ENCODE peak calls at places on chromosomes 2 and 18, in eight cellular contexts. One of them, this sample, is unnamed.

GRCh38 chr2:128362889-128363228 is 44.2 kb upstream of the HS6ST1 start:
- DNase-seq in HFF-Myc: peak
- DNase-seq in fibroblast of mammary gland: peak
- DNase-seq in AG04450: peak
- DNase-seq in pancreas: no peak
- DNase-seq in H9: peak
- DNase-seq in IMR-90: peak
- DNase-seq in right lobe of liver: no peak
- DNase-seq in this sample: no peak

GRCh38 chr2:160472839-160473251 is 20.8 kb downstream of the RBMS1 start:
- DNase-seq in HFF-Myc: peak
- DNase-seq in fibroblast of mammary gland: peak
- DNase-seq in AG04450: peak
- DNase-seq in pancreas: no peak
- DNase-seq in H9: no peak
- DNase-seq in IMR-90: peak
- DNase-seq in right lobe of liver: no peak
- DNase-seq in this sample: no peak

GRCh38 chr18:76720683-76721082 is 101.7 kb upstream of the ZNF236 start:
- DNase-seq in HFF-Myc: no peak
- DNase-seq in fibroblast of mammary gland: peak
- DNase-seq in AG04450: no peak
- DNase-seq in pancreas: no peak
- DNase-seq in H9: no peak
- DNase-seq in IMR-90: no peak
- DNase-seq in right lobe of liver: no peak
- DNase-seq in this sample: no peak

GRCh38 chr2:8408560-8409460 is 273.0 kb upstream of the ID2 start:
- DNase-seq in HFF-Myc: no peak
- DNase-seq in fibroblast of mammary gland: no peak
- DNase-seq in AG04450: no peak
- DNase-seq in pancreas: no peak
- DNase-seq in H9: no peak
- DNase-seq in IMR-90: no peak
- DNase-seq in right lobe of liver: no peak
- DNase-seq in this sample: peak

GRCh38 chr2:128666596-128666995 is 347.9 kb upstream of the HS6ST1 start:
- DNase-seq in HFF-Myc: no peak
- DNase-seq in fibroblast of mammary gland: no peak
- DNase-seq in AG04450: no peak
- DNase-seq in pancreas: no peak
- DNase-seq in H9: no peak
- DNase-seq in IMR-90: no peak
- DNase-seq in right lobe of liver: no peak
- DNase-seq in this sample: no peak

GRCh38 chr2:210250577-210250976 is 25.3 kb upstream of the ACADL start:
- DNase-seq in HFF-Myc: no peak
- DNase-seq in fibroblast of mammary gland: no peak
- DNase-seq in AG04450: no peak
- DNase-seq in pancreas: no peak
- DNase-seq in H9: no peak
- DNase-seq in IMR-90: no peak
- DNase-seq in right lobe of liver: no peak
- DNase-seq in this sample: no peak

GRCh38 chr2:233851169-233851568 is 3.2 kb downstream of the HJURP start:
- DNase-seq in HFF-Myc: no peak
- DNase-seq in fibroblast of mammary gland: no peak
- DNase-seq in AG04450: no peak
- DNase-seq in pancreas: no peak
- DNase-seq in H9: no peak
- DNase-seq in IMR-90: no peak
- DNase-seq in right lobe of liver: no peak
- DNase-seq in this sample: no peak

GRCh38 chr2:109000654-109001600 is 11.9 kb upstream of the EDAR start:
- DNase-seq in HFF-Myc: no peak
- DNase-seq in fibroblast of mammary gland: no peak
- DNase-seq in AG04450: no peak
- DNase-seq in pancreas: no peak
- DNase-seq in H9: no peak
- DNase-seq in IMR-90: no peak
- DNase-seq in right lobe of liver: no peak
- DNase-seq in this sample: no peak

GRCh38 chr18:58047556-58047882 is 3.5 kb downstream of the NEDD4L start:
- DNase-seq in HFF-Myc: no peak
- DNase-seq in fibroblast of mammary gland: no peak
- DNase-seq in AG04450: no peak
- DNase-seq in pancreas: no peak
- DNase-seq in H9: no peak
- DNase-seq in IMR-90: no peak
- DNase-seq in right lobe of liver: no peak
- DNase-seq in this sample: no peak

GRCh38 chr18:58045265-58046086 is 1.4 kb downstream of the NEDD4L start:
- DNase-seq in HFF-Myc: no peak
- DNase-seq in fibroblast of mammary gland: no peak
- DNase-seq in AG04450: no peak
- DNase-seq in pancreas: peak
- DNase-seq in H9: peak
- DNase-seq in IMR-90: peak
- DNase-seq in right lobe of liver: peak
- DNase-seq in this sample: peak

GRCh38 chr18:58046087-58046793 is 2.2 kb downstream of the NEDD4L start:
- DNase-seq in HFF-Myc: no peak
- DNase-seq in fibroblast of mammary gland: no peak
- DNase-seq in AG04450: no peak
- DNase-seq in pancreas: no peak
- DNase-seq in H9: no peak
- DNase-seq in IMR-90: no peak
- DNase-seq in right lobe of liver: no peak
- DNase-seq in this sample: no peak

GRCh38 chr18:58048243-58048642 is 4.2 kb downstream of the NEDD4L start:
- DNase-seq in HFF-Myc: no peak
- DNase-seq in fibroblast of mammary gland: no peak
- DNase-seq in AG04450: no peak
- DNase-seq in pancreas: no peak
- DNase-seq in H9: no peak
- DNase-seq in IMR-90: peak
- DNase-seq in right lobe of liver: no peak
- DNase-seq in this sample: no peak

DNA sequence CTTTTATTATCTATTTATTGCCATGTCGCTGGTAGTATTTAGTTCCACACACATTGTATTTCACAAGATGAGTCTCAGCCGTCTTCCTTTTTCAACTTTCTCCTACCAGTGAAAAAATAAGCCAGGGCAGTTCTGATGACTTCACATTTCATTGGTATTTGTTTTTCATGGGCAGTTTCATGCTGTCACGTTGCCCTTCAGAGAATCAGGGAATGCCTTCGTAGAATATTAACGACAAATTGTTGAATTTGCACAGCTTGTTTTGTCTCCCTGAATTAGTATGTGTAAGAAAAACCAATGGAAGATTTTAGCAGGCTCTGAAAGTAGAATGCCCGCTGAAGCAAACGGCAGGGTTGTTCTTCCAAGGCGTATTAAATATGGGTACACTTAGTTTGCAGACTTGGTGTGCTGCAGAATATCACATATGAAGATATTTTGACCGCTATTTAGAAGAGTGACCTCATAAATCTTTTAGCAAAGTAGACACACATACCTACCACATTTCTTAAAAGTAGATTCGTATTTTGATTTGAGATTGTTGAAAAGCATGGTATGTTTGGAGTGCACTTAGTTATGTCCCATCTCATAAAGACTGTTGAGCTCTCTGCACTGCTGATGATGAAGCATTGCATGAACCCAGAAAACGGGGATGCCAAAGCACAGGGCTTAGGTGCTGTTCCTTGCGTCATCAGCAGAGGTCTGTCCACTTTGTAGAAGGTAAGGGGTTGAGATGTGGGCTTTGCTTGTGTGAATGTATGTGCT is 2.9 kb downstream of the NEDD4L start:
- DNase-seq in HFF-Myc: no peak
- DNase-seq in fibroblast of mammary gland: no peak
- DNase-seq in AG04450: no peak
- DNase-seq in pancreas: no peak
- DNase-seq in H9: no peak
- DNase-seq in IMR-90: no peak
- DNase-seq in right lobe of liver: no peak
- DNase-seq in this sample: no peak
- TF ChIP-seq CTCF in HFF-Myc: no peak
- TF ChIP-seq CTCF in fibroblast of mammary gland: no peak
- TF ChIP-seq CTCF in AG04450: no peak
- TF ChIP-seq CTCF in pancreas: no peak
- TF ChIP-seq CTCF in H9: peak
- TF ChIP-seq CTCF in IMR-90: no peak
- TF ChIP-seq CTCF in right lobe of liver: no peak
- TF ChIP-seq CTCF in this sample: no peak

GRCh38 chr2:86622878-86623548 is 652 bp downstream of the RNF103 start:
- DNase-seq in HFF-Myc: no peak
- DNase-seq in fibroblast of mammary gland: no peak
- DNase-seq in AG04450: no peak
- DNase-seq in pancreas: peak
- DNase-seq in H9: no peak
- DNase-seq in IMR-90: no peak
- DNase-seq in right lobe of liver: peak
- DNase-seq in this sample: peak

GRCh38 chr2:86623549-86624547 is at the start of gene RNF103:
- DNase-seq in HFF-Myc: peak
- DNase-seq in fibroblast of mammary gland: peak
- DNase-seq in AG04450: peak
- DNase-seq in pancreas: peak
- DNase-seq in H9: peak
- DNase-seq in IMR-90: peak
- DNase-seq in right lobe of liver: peak
- DNase-seq in this sample: peak

GRCh38 chr2:86622409-86622877 is 1.2 kb downstream of the RNF103 start:
- DNase-seq in HFF-Myc: no peak
- DNase-seq in fibroblast of mammary gland: peak
- DNase-seq in AG04450: no peak
- DNase-seq in pancreas: peak
- DNase-seq in H9: no peak
- DNase-seq in IMR-90: peak
- DNase-seq in right lobe of liver: peak
- DNase-seq in this sample: no peak

GRCh38 chr2:86617738-86618137 is 5.9 kb downstream of the RNF103 start:
- DNase-seq in HFF-Myc: no peak
- DNase-seq in fibroblast of mammary gland: no peak
- DNase-seq in AG04450: no peak
- DNase-seq in pancreas: no peak
- DNase-seq in H9: no peak
- DNase-seq in IMR-90: no peak
- DNase-seq in right lobe of liver: no peak
- DNase-seq in this sample: no peak

DNA sequence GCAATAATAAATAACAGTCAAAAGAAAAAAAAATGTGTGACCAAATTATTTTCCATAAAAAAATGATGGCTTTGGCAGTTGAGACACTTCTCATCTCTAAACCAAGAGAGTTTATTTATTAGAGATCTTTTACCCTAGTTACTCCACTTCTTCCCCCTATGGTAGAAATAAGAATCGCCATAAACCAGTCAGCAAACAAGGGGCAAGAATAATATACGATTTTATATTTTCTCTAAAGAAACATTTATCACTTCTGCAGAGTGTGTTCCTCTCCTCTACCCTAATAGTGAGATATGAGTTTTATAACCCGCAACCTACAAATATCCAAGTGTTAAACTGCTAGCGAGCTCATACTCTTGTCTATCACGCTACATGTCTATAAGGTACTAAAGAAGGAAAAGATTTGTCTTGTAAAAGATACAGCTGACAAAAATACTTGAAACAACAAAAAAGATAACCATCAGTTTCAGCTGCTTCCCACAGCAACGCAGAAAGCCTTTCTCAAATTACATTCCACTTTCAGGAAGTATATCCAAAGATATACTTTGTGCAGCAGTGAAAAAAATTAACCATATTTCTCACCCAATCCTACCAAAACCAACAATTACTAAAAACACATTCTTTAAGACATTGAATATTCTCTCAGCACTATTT is 2.2 kb downstream of the RNF103 start:
- DNase-seq in HFF-Myc: no peak
- DNase-seq in fibroblast of mammary gland: no peak
- DNase-seq in AG04450: no peak
- DNase-seq in pancreas: no peak
- DNase-seq in H9: no peak
- DNase-seq in IMR-90: peak
- DNase-seq in right lobe of liver: no peak
- DNase-seq in this sample: no peak
- TF ChIP-seq CTCF in HFF-Myc: no peak
- TF ChIP-seq CTCF in fibroblast of mammary gland: no peak
- TF ChIP-seq CTCF in AG04450: peak
- TF ChIP-seq CTCF in pancreas: no peak
- TF ChIP-seq CTCF in H9: no peak
- TF ChIP-seq CTCF in IMR-90: peak
- TF ChIP-seq CTCF in right lobe of liver: no peak
- TF ChIP-seq CTCF in this sample: no peak

DNA sequence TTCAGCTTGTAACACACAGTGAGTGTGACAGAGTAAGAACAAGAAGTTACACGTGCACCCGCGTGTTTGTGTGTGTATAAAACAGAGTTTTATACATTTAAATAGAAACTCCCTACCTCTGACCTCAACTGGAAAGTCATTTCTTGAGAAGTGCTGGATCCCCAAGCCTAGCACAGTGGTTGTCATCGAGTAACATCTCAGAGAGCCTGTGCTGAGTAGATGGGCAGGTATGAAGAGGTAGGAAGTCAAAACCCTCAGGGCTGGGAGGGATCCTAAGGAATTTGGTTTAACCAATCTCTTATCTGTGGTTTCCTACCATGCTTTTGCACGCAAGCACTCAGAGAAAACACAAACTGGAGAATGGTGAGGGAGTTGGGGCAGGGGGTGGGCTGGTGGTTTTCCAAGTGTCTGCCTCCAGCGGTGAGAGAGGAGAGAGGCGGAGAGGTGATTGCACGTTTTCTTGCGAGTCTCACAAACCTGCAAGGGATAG is 9.2 kb downstream of the ACOXL start:
- DNase-seq in HFF-Myc: no peak
- DNase-seq in fibroblast of mammary gland: no peak
- DNase-seq in AG04450: no peak
- DNase-seq in pancreas: no peak
- DNase-seq in H9: peak
- DNase-seq in IMR-90: no peak
- DNase-seq in right lobe of liver: no peak
- DNase-seq in this sample: no peak
- TF ChIP-seq CTCF in HFF-Myc: no peak
- TF ChIP-seq CTCF in fibroblast of mammary gland: no peak
- TF ChIP-seq CTCF in AG04450: no peak
- TF ChIP-seq CTCF in pancreas: no peak
- TF ChIP-seq CTCF in H9: peak
- TF ChIP-seq CTCF in IMR-90: no peak
- TF ChIP-seq CTCF in right lobe of liver: no peak
- TF ChIP-seq CTCF in this sample: no peak

GRCh38 chr2:40242315-40242714 is 209.6 kb downstream of the SLC8A1 start:
- DNase-seq in HFF-Myc: no peak
- DNase-seq in fibroblast of mammary gland: no peak
- DNase-seq in AG04450: no peak
- DNase-seq in pancreas: no peak
- DNase-seq in H9: no peak
- DNase-seq in IMR-90: no peak
- DNase-seq in right lobe of liver: no peak
- DNase-seq in this sample: no peak

GRCh38 chr2:40240067-40240466 is 211.8 kb downstream of the SLC8A1 start:
- DNase-seq in HFF-Myc: peak
- DNase-seq in fibroblast of mammary gland: peak
- DNase-seq in AG04450: peak
- DNase-seq in pancreas: peak
- DNase-seq in H9: no peak
- DNase-seq in IMR-90: peak
- DNase-seq in right lobe of liver: no peak
- DNase-seq in this sample: no peak

GRCh38 chr2:40248294-40248693 is 203.6 kb downstream of the SLC8A1 start:
- DNase-seq in HFF-Myc: no peak
- DNase-seq in fibroblast of mammary gland: no peak
- DNase-seq in AG04450: no peak
- DNase-seq in pancreas: no peak
- DNase-seq in H9: no peak
- DNase-seq in IMR-90: no peak
- DNase-seq in right lobe of liver: no peak
- DNase-seq in this sample: no peak

GRCh38 chr2:40243581-40243980 is 208.3 kb downstream of the SLC8A1 start:
- DNase-seq in HFF-Myc: no peak
- DNase-seq in fibroblast of mammary gland: peak
- DNase-seq in AG04450: peak
- DNase-seq in pancreas: no peak
- DNase-seq in H9: no peak
- DNase-seq in IMR-90: peak
- DNase-seq in right lobe of liver: no peak
- DNase-seq in this sample: no peak

DNA sequence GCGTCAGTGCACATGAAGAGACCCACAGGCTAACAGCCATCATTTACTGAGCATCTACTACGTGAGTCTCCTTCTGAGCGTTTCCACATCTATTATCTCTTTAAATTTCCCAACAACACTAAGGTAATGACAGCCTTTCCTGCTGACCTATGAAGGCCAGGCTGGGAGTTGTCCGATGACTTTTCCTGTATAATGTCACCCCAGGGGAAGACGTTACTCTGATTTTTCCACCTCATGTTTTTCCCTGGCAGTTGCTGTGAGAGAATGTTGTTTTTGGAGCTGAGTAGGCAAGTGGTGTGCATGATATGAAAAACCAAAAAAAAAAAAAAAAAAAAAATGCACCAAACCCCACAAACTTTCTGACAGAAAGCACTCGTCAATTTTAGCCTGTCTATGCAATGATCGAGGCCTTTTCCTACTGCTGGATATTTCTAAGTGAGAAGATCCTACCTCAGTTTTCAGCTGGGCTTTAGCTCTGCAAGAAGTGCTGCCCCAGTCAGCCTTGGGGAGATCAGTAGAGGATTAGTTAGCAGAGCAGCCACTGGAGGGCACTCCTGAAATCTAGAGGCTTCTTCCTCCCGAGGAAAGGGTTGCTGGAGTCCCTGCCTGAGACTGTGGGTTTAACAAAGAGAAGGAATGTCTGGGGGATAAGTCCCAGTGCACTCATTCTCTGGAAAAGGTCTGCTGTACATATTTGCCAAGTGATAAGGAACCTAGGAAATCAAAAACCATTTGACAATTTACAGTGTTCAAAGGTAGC is 207.5 kb downstream of the SLC8A1 start:
- DNase-seq in HFF-Myc: no peak
- DNase-seq in fibroblast of mammary gland: peak
- DNase-seq in AG04450: no peak
- DNase-seq in pancreas: peak
- DNase-seq in H9: peak
- DNase-seq in IMR-90: peak
- DNase-seq in right lobe of liver: peak
- DNase-seq in this sample: no peak
- TF ChIP-seq CTCF in HFF-Myc: peak
- TF ChIP-seq CTCF in fibroblast of mammary gland: peak
- TF ChIP-seq CTCF in AG04450: peak
- TF ChIP-seq CTCF in pancreas: no peak
- TF ChIP-seq CTCF in H9: peak
- TF ChIP-seq CTCF in IMR-90: peak
- TF ChIP-seq CTCF in right lobe of liver: peak
- TF ChIP-seq CTCF in this sample: no peak

This sample was measured in natural killer cell.